ENCODE peak calls at places on chromosomes 16 and 17, in four cellular contexts. Y is endothelial cell of umbilical vein, K is IMR-90, N is K562. Z is an unnamed sample.

GRCh38 chr17:55825213-55825612 is 74.4 kb downstream of the PCTP start:
- DNase-seq in Y (peak), K (no peak), N (peak), Z (peak)

GRCh38 chr17:63082952-63083351 is 116.9 kb downstream of the TANC2 start:
- DNase-seq in Y (no peak), K (peak), N (no peak), Z (no peak)

GRCh38 chr16:30063278-30063892 is 2.2 kb upstream of the ALDOA start:
- DNase-seq in Y (no peak), K (no peak), N (no peak), Z (no peak)

GRCh38 chr16:89749637-89750036 is 28.3 kb downstream of the ZNF276 start:
- DNase-seq in Y (no peak), K (no peak), N (no peak), Z (no peak)

GRCh38 chr17:48462946-48463345 is 32.9 kb upstream of the SKAP1 start:
- DNase-seq in Y (no peak), K (no peak), N (no peak), Z (no peak)

GRCh38 chr16:24544640-24545039 is 5.3 kb downstream of the RBBP6 start:
- DNase-seq in Y (peak), K (peak), N (no peak), Z (no peak)

GRCh38 chr17:82497483-82498405 is 21.8 kb upstream of the FOXK2 start:
- DNase-seq in Y (peak), K (peak), N (no peak), Z (peak)

GRCh38 chr17:34579979-34580684 is 750 bp downstream of the TMEM132E start:
- DNase-seq in Y (peak), K (no peak), N (no peak), Z (peak)

GRCh38 chr16:63921737-63922136 is 1200.1 kb downstream of the CDH11 start:
- DNase-seq in Y (no peak), K (no peak), N (no peak), Z (no peak)

GRCh38 chr16:88560722-88561484 is 9.3 kb upstream of the ZC3H18 start:
- DNase-seq in Y (no peak), K (peak), N (peak), Z (peak)

GRCh38 chr16:25256821-25257503 is 683 bp downstream of the ZKSCAN2 start:
- DNase-seq in Y (no peak), K (peak), N (peak), Z (peak)

GRCh38 chr16:56994311-56994710 is 5.0 kb downstream of the NLRC5 start:
- DNase-seq in Y (no peak), K (no peak), N (no peak), Z (no peak)

GRCh38 chr17:28515518-28515917 is 9.4 kb downstream of the FOXN1 start:
- DNase-seq in Y (no peak), K (no peak), N (no peak), Z (no peak)

GRCh38 chr17:54932711-54933110 is 32.1 kb downstream of the TOM1L1 start:
- DNase-seq in Y (no peak), K (peak), N (no peak), Z (no peak)

GRCh38 chr17:8393470-8394231 is 4.0 kb downstream of the RNF222 start:
- DNase-seq in Y (no peak), K (peak), N (no peak), Z (no peak)

GRCh38 chr17:76540381-76541300 is 797 bp downstream of the PRCD start:
- DNase-seq in Y (peak), K (peak), N (peak), Z (peak)

GRCh38 chr17:9004961-9005285 is 16.4 kb upstream of the NTN1 start:
- DNase-seq in Y (no peak), K (no peak), N (no peak), Z (no peak)

GRCh38 chr17:32161506-32162365 is 19.4 kb downstream of the RHOT1 start:
- DNase-seq in Y (peak), K (peak), N (no peak), Z (no peak)

GRCh38 chr16:2985893-2986355 is 5.7 kb upstream of the PKMYT1 start:
- DNase-seq in Y (no peak), K (no peak), N (no peak), Z (no peak)

GRCh38 chr16:68297908-68298307 is 12.8 kb downstream of the SLC7A6OS start:
- DNase-seq in Y (no peak), K (peak), N (no peak), Z (no peak)

GRCh38 chr16:88685156-88686061 is 898 bp downstream of the SNAI3 start:
- DNase-seq in Y (no peak), K (peak), N (peak), Z (peak)

GRCh38 chr17:76957600-76958464 is 89.6 kb downstream of the MGAT5B start:
- DNase-seq in Y (no peak), K (peak), N (no peak), Z (peak)

GRCh38 chr17:48818361-48818841 is 1.4 kb upstream of the TTLL6 start:
- DNase-seq in Y (no peak), K (no peak), N (no peak), Z (peak)

GRCh38 chr16:23268561-23268960 is 33.5 kb upstream of the SCNN1B start:
- DNase-seq in Y (no peak), K (no peak), N (no peak), Z (no peak)

GRCh38 chr17:74981318-74981978 is 6.0 kb upstream of the CDR2L start:
- DNase-seq in Y (no peak), K (no peak), N (no peak), Z (no peak)

GRCh38 chr17:74979408-74980146 is 7.0 kb upstream of the HID1 start:
- DNase-seq in Y (no peak), K (no peak), N (peak), Z (no peak)

GRCh38 chr17:74986206-74986576 is 1.2 kb upstream of the CDR2L start:
- DNase-seq in Y (no peak), K (no peak), N (no peak), Z (no peak)

GRCh38 chr17:74978240-74978639 is 5.7 kb upstream of the HID1 start:
- DNase-seq in Y (no peak), K (no peak), N (no peak), Z (no peak)

DNA sequence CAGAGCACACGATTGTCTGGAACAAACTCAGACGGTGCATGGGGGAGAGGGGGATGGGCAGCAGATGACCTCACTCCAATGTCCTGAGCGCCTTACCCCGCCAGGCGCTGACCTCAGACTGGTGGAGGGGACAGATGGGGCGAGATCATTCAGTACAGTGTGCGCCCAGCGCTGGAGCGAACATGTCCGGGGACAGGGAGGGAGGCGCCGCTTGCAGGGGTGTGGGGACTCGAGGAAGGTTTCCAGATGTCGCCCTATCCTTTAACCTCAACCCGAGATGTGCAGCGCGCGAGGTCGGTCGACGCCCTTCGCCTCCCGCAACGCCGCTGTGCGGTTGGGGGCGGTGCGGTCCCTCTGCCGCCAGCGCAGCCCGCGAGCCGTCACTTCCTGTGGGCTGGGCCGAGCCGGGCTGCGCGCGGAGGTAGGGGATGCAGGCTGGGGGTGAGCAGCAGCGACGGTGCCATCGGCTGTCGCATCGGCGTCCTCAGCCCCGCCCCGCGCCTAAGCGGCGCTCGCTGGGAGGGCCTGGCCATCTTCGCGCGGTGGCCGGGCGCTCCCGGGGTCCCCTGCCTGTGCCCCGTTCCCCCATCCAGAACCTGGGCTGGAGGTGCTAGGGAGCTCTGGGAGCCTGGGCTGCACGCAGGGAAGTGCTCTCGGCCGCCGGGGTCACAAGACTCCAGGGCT is 5.3 kb upstream of the CDR2L start:
- DNase-seq in Y (peak), K (peak), N (peak), Z (peak)
- TF ChIP-seq CTCF in Y (no peak), K (peak), N (peak), Z (peak)

GRCh38 chr17:7048968-7049367 is 5.1 kb upstream of the SLC16A11 start:
- DNase-seq in Y (no peak), K (no peak), N (no peak), Z (no peak)
- H3K4me2 ChIP-seq in Y (no peak), K (no peak), N (no peak), Z (no peak)

GRCh38 chr17:80969030-80969673 is 22.5 kb upstream of the CHMP6 start:
- DNase-seq in Y (no peak), K (no peak), N (no peak), Z (no peak)

GRCh38 chr17:80968602-80969029 is 23.0 kb upstream of the CHMP6 start:
- DNase-seq in Y (no peak), K (peak), N (no peak), Z (no peak)

GRCh38 chr17:80969674-80970043 is 22.0 kb upstream of the CHMP6 start:
- DNase-seq in Y (no peak), K (no peak), N (no peak), Z (no peak)

GRCh38 chr17:80965606-80966005 is 26.0 kb upstream of the CHMP6 start:
- DNase-seq in Y (no peak), K (no peak), N (no peak), Z (no peak)

GRCh38 chr17:80967404-80967872 is 24.2 kb upstream of the CHMP6 start:
- DNase-seq in Y (no peak), K (no peak), N (no peak), Z (no peak)
- H3K27ac ChIP-seq in Y (no peak), K (no peak), N (no peak), Z (no peak)

GRCh38 chr17:38733315-38734234 is 3.4 kb downstream of the CISD3 start:
- DNase-seq in Y (no peak), K (no peak), N (no peak), Z (no peak)
- TF ChIP-seq CTCF in Y (peak), K (no peak), N (peak), Z (peak)

GRCh38 chr16:50506543-50506937 is 41.7 kb upstream of the NKD1 start:
- DNase-seq in Y (no peak), K (no peak), N (no peak), Z (no peak)

GRCh38 chr16:50505714-50506542 is 42.3 kb upstream of the NKD1 start:
- DNase-seq in Y (no peak), K (no peak), N (no peak), Z (peak)

GRCh38 chr16:50509521-50510341 is 38.5 kb upstream of the NKD1 start:
- DNase-seq in Y (peak), K (peak), N (peak), Z (peak)

GRCh38 chr16:50505115-50505514 is 43.1 kb upstream of the NKD1 start:
- DNase-seq in Y (no peak), K (no peak), N (no peak), Z (no peak)

DNA sequence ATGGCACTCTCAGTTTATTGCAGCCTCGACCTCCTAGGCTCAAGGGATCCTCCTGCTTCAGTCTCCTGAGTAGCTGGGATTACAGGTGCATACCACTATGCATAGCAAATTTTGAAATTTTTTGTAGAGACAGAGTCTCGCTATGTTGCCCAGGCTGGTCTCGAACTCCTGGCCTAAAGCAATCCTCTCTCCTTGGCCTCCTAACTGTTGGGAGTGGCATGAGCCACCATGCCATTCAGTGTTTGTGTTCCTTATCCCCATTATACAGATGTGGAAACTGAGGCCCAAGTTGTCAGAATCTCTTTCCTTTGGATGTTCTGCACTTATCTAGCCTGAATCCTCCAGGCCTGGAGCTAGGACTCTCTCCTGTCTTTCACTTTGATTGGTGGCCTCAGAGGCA is 40.8 kb upstream of the NKD1 start:
- DNase-seq in Y (no peak), K (no peak), N (no peak), Z (no peak)
- H3K4me2 ChIP-seq in Y (no peak), K (no peak), N (no peak), Z (no peak)

DNA sequence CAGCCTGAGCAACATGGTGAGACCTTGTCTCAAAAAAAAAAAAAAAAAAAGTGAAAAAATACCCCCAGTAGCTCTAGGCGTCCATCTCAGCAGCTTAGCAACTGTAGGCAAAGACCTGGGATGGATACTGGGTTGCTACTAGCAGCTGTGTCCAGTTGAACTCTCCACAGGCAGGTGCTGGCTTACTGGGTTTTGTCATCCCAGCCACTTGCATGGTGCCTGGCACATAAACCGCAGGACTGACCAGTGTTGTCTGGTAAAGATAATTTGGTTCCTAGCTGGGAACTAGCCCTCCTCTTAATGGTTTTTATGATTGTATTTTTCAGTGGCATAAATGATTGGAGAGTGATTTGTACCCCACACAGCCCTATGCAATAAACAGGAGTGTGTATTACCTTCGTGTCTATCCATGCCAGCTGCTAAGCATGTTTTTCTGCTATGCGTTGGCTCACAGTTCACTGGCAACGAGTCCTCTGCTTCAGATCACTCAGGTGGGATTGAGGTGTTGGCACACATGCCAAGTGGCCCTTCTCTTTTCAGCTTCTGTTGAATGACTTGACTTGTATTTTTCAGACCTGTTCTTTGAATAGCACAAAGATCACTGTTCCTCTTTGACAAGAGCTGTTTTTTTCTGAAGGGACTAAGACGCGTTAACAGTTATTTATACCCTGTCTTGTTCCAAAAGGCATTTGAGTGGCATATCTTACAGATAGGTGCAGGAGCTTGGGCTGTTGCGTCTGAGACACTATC is 352.9 kb downstream of the SNX29 start:
- DNase-seq in Y (no peak), K (no peak), N (no peak), Z (no peak)
- H3K27ac ChIP-seq in Y (no peak), K (no peak), N (no peak), Z (no peak)